ENCODE peak calls at places on chromosomes 1 and 21, in six cellular contexts. V, L, J, H, P and E are unnamed samples.

GRCh38 chr1:41649445-41650175 is 165.1 kb upstream of the EDN2 start:
- DNase-seq in V (no peak), L (no peak), J (no peak), H (no peak), P (no peak), E (no peak)

GRCh38 chr1:175072131-175072941 is 4.7 kb downstream of the TNN start:
- DNase-seq in V (peak), L (no peak), J (peak), H (peak), P (no peak), E (no peak)

GRCh38 chr21:15826147-15826780 is 96.5 kb downstream of the USP25 start:
- DNase-seq in V (no peak), L (no peak), J (peak), H (peak), P (no peak), E (no peak)

GRCh38 chr1:218679988-218680743 is 335.0 kb downstream of the TGFB2 start:
- DNase-seq in V (no peak), L (no peak), J (no peak), H (no peak), P (no peak), E (no peak)

GRCh38 chr1:151156515-151156819 is at the start of gene TNFAIP8L2:
- DNase-seq in V (peak), L (no peak), J (peak), H (peak), P (no peak), E (no peak)

GRCh38 chr21:27831821-27832569 is 865.1 kb upstream of the ADAMTS5 start:
- DNase-seq in V (no peak), L (no peak), J (no peak), H (no peak), P (no peak), E (no peak)

GRCh38 chr1:178653091-178653490 is 72.0 kb upstream of the RALGPS2 start:
- DNase-seq in V (no peak), L (no peak), J (no peak), H (no peak), P (no peak), E (no peak)

GRCh38 chr1:31699341-31699891 is 4.4 kb downstream of the COL16A1 start:
- DNase-seq in V (peak), L (no peak), J (peak), H (peak), P (no peak), E (no peak)

GRCh38 chr1:235017191-235017590 is 111.4 kb downstream of the TOMM20 start:
- DNase-seq in V (no peak), L (no peak), J (no peak), H (no peak), P (no peak), E (no peak)

GRCh38 chr1:203173566-203173965 is 2.1 kb downstream of the MYBPH start:
- DNase-seq in V (peak), L (no peak), J (peak), H (peak), P (no peak), E (no peak)
- TF ChIP-seq CTCF in V (no peak), L (no peak), J (no peak), H (no peak), P (no peak), E (no peak)

GRCh38 chr1:208997726-208998312 is 585.7 kb upstream of the CAMK1G start:
- DNase-seq in V (no peak), L (no peak), J (no peak), H (peak), P (no peak), E (no peak)
- TF ChIP-seq CTCF in V (peak), L (no peak), J (no peak), H (no peak), P (peak), E (no peak)

GRCh38 chr1:44855742-44856141 is 12.7 kb upstream of the PTCH2 start:
- DNase-seq in V (no peak), L (no peak), J (no peak), H (no peak), P (no peak), E (no peak)
- TF ChIP-seq CTCF in V (no peak), L (no peak), J (no peak), H (no peak), P (no peak), E (no peak)

GRCh38 chr1:43908858-43909257 is 24.7 kb upstream of the ARTN start:
- DNase-seq in V (no peak), L (no peak), J (no peak), H (no peak), P (no peak), E (no peak)
- TF ChIP-seq CTCF in V (no peak), L (no peak), J (no peak), H (no peak), P (no peak), E (no peak)

GRCh38 chr21:42669069-42669468 is 15.6 kb downstream of the PDE9A start:
- DNase-seq in V (no peak), L (no peak), J (no peak), H (no peak), P (no peak), E (no peak)
- TF ChIP-seq CTCF in V (no peak), L (no peak), J (no peak), H (no peak), P (peak), E (no peak)